ENCODE peak calls at places on chromosome 1, in seven cellular contexts. P is pancreas; G is dorsolateral prefrontal cortex; B is AG09319; Q is CD8-positive, alpha-beta T cell; J is tibial nerve; R is brain microvascular endothelial cell. M is an unnamed sample.

GRCh38 chr1:111615874-111616715 is 3.5 kb upstream of the RAP1A start:
- DNase-seq in P (no peak), G (no peak), B (no peak), Q (peak), J (no peak), R (no peak), M (no peak)

GRCh38 chr1:180908084-180908765 is 4.5 kb upstream of the KIAA1614 start:
- DNase-seq in P (peak), G (no peak), B (no peak), Q (no peak), J (no peak), R (no peak), M (no peak)

GRCh38 chr1:42420911-42421585 is 34.8 kb downstream of the ZMYND12 start:
- DNase-seq in P (peak), G (peak), B (peak), Q (no peak), J (no peak), R (peak), M (peak)

GRCh38 chr1:49036700-49037099 is 260.0 kb upstream of the BEND5 start:
- DNase-seq in P (no peak), G (no peak), B (no peak), Q (no peak), J (no peak), R (no peak), M (no peak)

GRCh38 chr1:12069616-12070244 is 6.6 kb downstream of the TNFRSF8 start:
- DNase-seq in P (no peak), G (no peak), B (no peak), Q (no peak), J (no peak), R (peak), M (no peak)

GRCh38 chr1:5911871-5912271 is 80.4 kb downstream of the NPHP4 start:
- DNase-seq in P (no peak), G (no peak), B (no peak), Q (no peak), J (no peak), R (no peak), M (no peak)

GRCh38 chr1:235929216-235929615 is 62.5 kb upstream of the LYST start:
- DNase-seq in P (no peak), G (no peak), B (no peak), Q (no peak), J (no peak), R (no peak), M (no peak)

GRCh38 chr1:210129759-210130158 is 102.8 kb upstream of the SERTAD4 start:
- DNase-seq in P (no peak), G (no peak), B (no peak), Q (no peak), J (no peak), R (no peak), M (no peak)

GRCh38 chr1:35361638-35362037 is 93.1 kb downstream of the ZMYM4 start:
- DNase-seq in P (no peak), G (no peak), B (no peak), Q (no peak), J (no peak), R (no peak), M (no peak)

GRCh38 chr1:93338426-93338825 is 7.3 kb upstream of the DR1 start:
- DNase-seq in P (no peak), G (no peak), B (no peak), Q (no peak), J (no peak), R (peak), M (peak)

GRCh38 chr1:60281360-60281932 is 207.9 kb upstream of the C1orf87 start:
- DNase-seq in P (peak), G (peak), B (peak), Q (no peak), J (peak), R (peak), M (peak)

GRCh38 chr1:223188618-223189356 is 45.7 kb upstream of the TLR5 start:
- DNase-seq in P (no peak), G (no peak), B (no peak), Q (no peak), J (no peak), R (no peak), M (no peak)

DNA sequence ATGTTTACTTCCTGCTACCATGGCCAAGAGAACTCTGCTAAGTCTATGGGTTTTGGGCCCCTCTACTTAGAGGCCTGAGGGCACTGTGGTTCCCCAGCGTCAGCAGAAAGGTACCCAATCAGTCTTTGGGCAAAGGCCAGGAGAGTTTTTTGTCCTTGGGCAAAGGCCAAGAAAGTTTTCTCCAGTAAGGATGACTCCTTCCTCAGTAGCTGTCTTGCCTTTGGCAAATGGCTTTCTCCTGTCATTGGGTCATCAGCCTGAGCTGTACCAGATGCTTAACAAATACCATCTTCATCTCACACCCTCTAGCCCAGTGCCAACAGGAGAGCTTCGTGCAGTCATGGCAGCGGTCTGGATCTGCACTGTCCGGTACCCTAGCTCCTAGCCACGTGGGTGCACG is 199.3 kb upstream of the TMEM51 start:
- DNase-seq in P (no peak), G (no peak), B (no peak), Q (no peak), J (no peak), R (no peak), M (peak)
- TF ChIP-seq CTCF in P (no peak), G (no peak), B (no peak), Q (no peak), J (no peak), R (no peak), M (no peak)

GRCh38 chr1:155649689-155650088 is 38.9 kb downstream of the YY1AP1 start:
- DNase-seq in P (no peak), G (no peak), B (no peak), Q (no peak), J (no peak), R (no peak), M (no peak)

GRCh38 chr1:155645648-155646047 is 35.6 kb downstream of the MSTO1 start:
- DNase-seq in P (no peak), G (no peak), B (no peak), Q (no peak), J (peak), R (no peak), M (no peak)

GRCh38 chr1:155646307-155646706 is 36.3 kb downstream of the MSTO1 start:
- DNase-seq in P (no peak), G (no peak), B (peak), Q (no peak), J (peak), R (no peak), M (no peak)

GRCh38 chr1:155650231-155650757 is 38.3 kb downstream of the YY1AP1 start:
- DNase-seq in P (no peak), G (no peak), B (no peak), Q (no peak), J (no peak), R (no peak), M (no peak)

GRCh38 chr1:155648207-155649147 is 38.5 kb downstream of the MSTO1 start:
- DNase-seq in P (peak), G (no peak), B (peak), Q (no peak), J (peak), R (peak), M (peak)
- TF ChIP-seq CTCF in P (no peak), G (peak), B (peak), Q (no peak), J (peak), R (peak), M (peak)

GRCh38 chr1:204085876-204086275 is 13.0 kb downstream of the SOX13 start:
- DNase-seq in P (no peak), G (no peak), B (no peak), Q (no peak), J (no peak), R (no peak), M (no peak)

GRCh38 chr1:204083491-204083890 is 10.6 kb downstream of the SOX13 start:
- DNase-seq in P (no peak), G (no peak), B (no peak), Q (no peak), J (no peak), R (no peak), M (no peak)

GRCh38 chr1:204087181-204087892 is 14.4 kb downstream of the SOX13 start:
- DNase-seq in P (no peak), G (no peak), B (no peak), Q (no peak), J (no peak), R (no peak), M (no peak)

GRCh38 chr1:204081791-204082513 is 9.0 kb downstream of the SOX13 start:
- DNase-seq in P (no peak), G (no peak), B (no peak), Q (no peak), J (no peak), R (no peak), M (no peak)

GRCh38 chr1:204084247-204084772 is 11.4 kb downstream of the SOX13 start:
- DNase-seq in P (peak), G (no peak), B (no peak), Q (no peak), J (no peak), R (no peak), M (no peak)
- TF ChIP-seq CTCF in P (no peak), G (no peak), B (no peak), Q (no peak), J (no peak), R (no peak), M (no peak)

DNA sequence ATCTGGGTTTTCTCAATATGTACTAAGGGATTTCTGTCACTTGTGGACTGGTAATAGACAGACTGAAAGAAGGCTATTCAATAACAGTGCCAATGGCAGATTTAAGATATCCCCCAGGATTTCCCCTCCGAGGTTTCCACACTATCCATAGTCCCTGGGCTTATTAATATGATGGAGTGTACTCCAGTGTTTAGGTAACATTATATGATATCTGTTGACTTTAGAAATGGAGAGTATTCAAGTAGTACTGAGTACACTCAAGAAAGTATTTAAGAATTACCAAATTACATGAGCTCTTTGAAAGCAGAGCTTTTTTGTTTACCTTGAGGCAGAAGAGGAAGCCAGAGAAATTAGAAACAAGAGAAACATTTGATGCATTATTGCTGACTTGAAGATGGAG is 22.3 kb upstream of the GBP2 start:
- DNase-seq in P (no peak), G (no peak), B (no peak), Q (no peak), J (no peak), R (no peak), M (no peak)
- TF ChIP-seq CTCF in P (no peak), G (no peak), B (no peak), Q (no peak), J (no peak), R (no peak), M (no peak)

DNA sequence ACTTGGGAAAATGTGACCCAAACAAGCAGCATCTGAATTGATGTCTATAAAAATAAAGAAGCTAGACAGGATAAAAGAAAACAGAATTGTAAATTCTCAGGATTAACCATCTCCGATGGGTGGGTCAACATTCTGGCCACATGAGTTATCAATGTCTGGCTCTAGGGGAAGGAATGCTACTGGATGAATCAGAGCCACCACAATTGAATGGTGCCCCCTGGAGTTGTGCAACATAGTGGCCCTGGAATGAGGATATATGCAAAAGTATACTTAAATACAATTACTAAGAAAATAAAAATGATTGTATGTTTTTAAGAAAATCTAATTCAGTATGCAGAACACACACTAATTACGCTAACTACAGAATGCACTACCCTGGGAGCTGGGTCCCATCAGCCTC is 185.6 kb downstream of the TGFBR3 start:
- DNase-seq in P (no peak), G (no peak), B (no peak), Q (no peak), J (no peak), R (peak), M (peak)
- TF ChIP-seq CTCF in P (no peak), G (no peak), B (peak), Q (no peak), J (no peak), R (peak), M (peak)

GRCh38 chr1:44034976-44035716 is 3.9 kb upstream of the SLC6A9 start:
- DNase-seq in P (no peak), G (no peak), B (no peak), Q (no peak), J (no peak), R (no peak), M (no peak)

GRCh38 chr1:44034423-44034822 is 3.2 kb upstream of the SLC6A9 start:
- DNase-seq in P (no peak), G (no peak), B (no peak), Q (no peak), J (no peak), R (no peak), M (no peak)

GRCh38 chr1:44035726-44036408 is 4.6 kb upstream of the SLC6A9 start:
- DNase-seq in P (peak), G (no peak), B (no peak), Q (no peak), J (no peak), R (no peak), M (no peak)

GRCh38 chr1:44037154-44037553 is 5.9 kb upstream of the SLC6A9 start:
- DNase-seq in P (no peak), G (no peak), B (no peak), Q (no peak), J (no peak), R (no peak), M (no peak)

GRCh38 chr1:44036409-44037111 is 5.3 kb upstream of the SLC6A9 start:
- DNase-seq in P (peak), G (peak), B (no peak), Q (peak), J (peak), R (peak), M (peak)
- TF ChIP-seq CTCF in P (peak), G (peak), B (peak), Q (peak), J (peak), R (peak), M (peak)

DNA sequence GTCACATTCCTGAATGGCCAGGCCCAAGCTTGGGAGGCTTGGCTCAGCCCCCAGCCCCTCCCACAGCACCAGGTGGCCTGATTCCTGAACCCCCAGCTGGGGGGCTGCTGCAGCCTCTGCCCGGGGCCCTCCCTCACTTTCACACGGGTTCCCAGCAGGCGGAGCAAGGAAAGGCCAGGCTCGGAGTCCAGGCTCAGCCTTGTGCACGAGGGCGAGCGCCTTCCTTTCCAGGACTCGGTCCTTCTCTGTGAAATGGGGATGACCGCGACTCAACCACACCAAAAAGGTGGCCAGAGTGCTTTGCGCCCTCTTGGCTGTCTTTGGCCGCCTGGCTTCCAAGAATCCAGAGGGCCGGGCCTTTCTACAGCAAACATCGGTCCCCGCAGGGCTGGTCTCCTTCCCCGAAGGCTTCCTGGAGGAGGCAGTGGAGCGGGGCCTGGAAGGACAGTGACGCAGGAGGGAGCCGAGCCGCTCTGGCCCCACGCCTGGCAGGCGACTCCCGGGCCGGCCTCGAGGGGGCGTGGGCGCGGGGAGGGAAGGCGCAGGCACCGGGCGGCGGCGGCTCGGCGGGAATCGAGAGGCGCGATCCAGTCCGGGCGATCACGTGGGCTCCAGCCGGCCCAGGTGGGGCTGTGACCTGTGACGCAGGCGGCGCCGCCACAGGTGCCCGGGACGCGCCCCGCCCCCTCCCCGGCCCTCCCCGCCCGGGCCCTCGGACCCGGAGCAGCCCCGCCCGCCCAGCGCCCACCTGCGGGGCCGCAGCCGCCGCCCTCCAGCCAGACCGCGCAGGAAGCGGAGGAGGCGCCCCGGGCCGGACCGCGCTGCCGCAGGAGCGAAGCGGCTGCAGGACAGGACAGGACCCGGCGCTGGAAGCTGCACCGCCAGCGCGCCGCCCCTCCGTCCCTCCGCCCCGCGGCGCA is at the start of gene ARHGEF16:
- DNase-seq in P (peak), G (no peak), B (no peak), Q (no peak), J (no peak), R (peak), M (no peak)
- TF ChIP-seq CTCF in P (peak), G (no peak), B (no peak), Q (no peak), J (peak), R (peak), M (peak)

GRCh38 chr1:106268070-106268469 is 788.4 kb upstream of the PRMT6 start:
- DNase-seq in P (no peak), G (no peak), B (no peak), Q (no peak), J (no peak), R (peak), M (no peak)
- TF ChIP-seq CTCF in P (no peak), G (no peak), B (no peak), Q (no peak), J (no peak), R (peak), M (no peak)

GRCh38 chr1:53592521-53592982 is 133.4 kb downstream of the DMRTB1 start:
- DNase-seq in P (no peak), G (no peak), B (peak), Q (no peak), J (no peak), R (peak), M (peak)
- TF ChIP-seq CTCF in P (no peak), G (no peak), B (no peak), Q (no peak), J (no peak), R (peak), M (no peak)

GRCh38 chr1:232635279-232635678 is 5.3 kb upstream of the SIPA1L2 start:
- DNase-seq in P (no peak), G (no peak), B (no peak), Q (no peak), J (no peak), R (no peak), M (no peak)

GRCh38 chr1:232630894-232631195 is 912 bp upstream of the SIPA1L2 start:
- DNase-seq in P (no peak), G (no peak), B (no peak), Q (no peak), J (no peak), R (no peak), M (no peak)

GRCh38 chr1:232635778-232636356 is 5.9 kb upstream of the SIPA1L2 start:
- DNase-seq in P (no peak), G (no peak), B (peak), Q (no peak), J (no peak), R (no peak), M (peak)

GRCh38 chr1:232636799-232637198 is 6.9 kb upstream of the SIPA1L2 start:
- DNase-seq in P (no peak), G (no peak), B (no peak), Q (no peak), J (no peak), R (no peak), M (no peak)

DNA sequence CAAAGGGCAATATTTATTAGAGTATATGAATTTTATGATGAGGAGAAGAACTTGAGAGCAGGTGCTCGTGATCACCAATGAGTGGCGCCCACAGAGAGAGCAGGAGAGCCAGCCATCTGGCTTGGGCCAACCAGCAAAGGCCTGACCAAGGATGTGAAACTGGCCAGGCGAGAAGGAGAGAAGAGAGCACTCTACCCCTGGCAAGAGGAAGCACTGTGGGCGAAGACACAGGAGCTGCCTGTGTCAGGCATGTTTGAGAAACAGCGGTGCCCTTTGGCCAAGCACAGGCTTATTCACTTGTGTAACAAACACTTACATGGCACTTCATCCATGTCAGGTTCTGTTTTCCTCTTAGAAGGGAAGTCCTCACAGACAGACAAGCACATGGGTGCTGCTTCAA is 4.2 kb upstream of the SIPA1L2 start:
- DNase-seq in P (no peak), G (no peak), B (no peak), Q (no peak), J (peak), R (no peak), M (no peak)
- TF ChIP-seq CTCF in P (no peak), G (no peak), B (no peak), Q (no peak), J (no peak), R (no peak), M (no peak)